ENCODE peak calls at places on chromosomes 13 and 19, in ten cellular contexts. One of them, this sample, is unnamed.

GRCh38 chr19:36417752-36418286 is 625 bp downstream of the ZFP82 start:
- DNase-seq in Calu3: no peak
- DNase-seq in transverse colon: no peak
- DNase-seq in MCF 10A: no peak
- DNase-seq in dorsolateral prefrontal cortex: no peak
- DNase-seq in astrocyte of the spinal cord: no peak
- DNase-seq in activated CD8-positive, alpha-beta memory T cell treated with anti-CD3 and anti-CD28 coated beads for 48 hours: no peak
- DNase-seq in CMK: no peak
- DNase-seq in hippocampal formation: no peak
- DNase-seq in activated CD8-positive, alpha-beta T cell treated with anti-CD3 and anti-CD28 coated beads for 36 hours: peak
- DNase-seq in this sample: no peak

GRCh38 chr19:51123381-51124186 is 1.1 kb upstream of the SIGLEC9 start:
- DNase-seq in activated CD8-positive, alpha-beta memory T cell treated with anti-CD3 and anti-CD28 coated beads for 48 hours: no peak
- DNase-seq in MCF 10A: no peak
- DNase-seq in dorsolateral prefrontal cortex: no peak
- DNase-seq in transverse colon: peak
- DNase-seq in astrocyte of the spinal cord: no peak
- DNase-seq in hippocampal formation: no peak
- DNase-seq in activated CD8-positive, alpha-beta T cell treated with anti-CD3 and anti-CD28 coated beads for 36 hours: peak
- DNase-seq in CMK: no peak
- DNase-seq in Calu3: no peak
- DNase-seq in this sample: no peak

GRCh38 chr19:48424694-48425219 is 21.0 kb upstream of the GRWD1 start:
- DNase-seq in Calu3: peak
- DNase-seq in transverse colon: no peak
- DNase-seq in activated CD8-positive, alpha-beta T cell treated with anti-CD3 and anti-CD28 coated beads for 36 hours: peak
- DNase-seq in MCF 10A: peak
- DNase-seq in astrocyte of the spinal cord: peak
- DNase-seq in hippocampal formation: no peak
- DNase-seq in CMK: no peak
- DNase-seq in dorsolateral prefrontal cortex: no peak
- DNase-seq in activated CD8-positive, alpha-beta memory T cell treated with anti-CD3 and anti-CD28 coated beads for 48 hours: no peak
- DNase-seq in this sample: no peak

GRCh38 chr19:44071824-44072542 is at the start of gene ZNF284:
- DNase-seq in astrocyte of the spinal cord: peak
- DNase-seq in transverse colon: peak
- DNase-seq in activated CD8-positive, alpha-beta T cell treated with anti-CD3 and anti-CD28 coated beads for 36 hours: peak
- DNase-seq in dorsolateral prefrontal cortex: peak
- DNase-seq in activated CD8-positive, alpha-beta memory T cell treated with anti-CD3 and anti-CD28 coated beads for 48 hours: peak
- DNase-seq in hippocampal formation: peak
- DNase-seq in Calu3: peak
- DNase-seq in CMK: peak
- DNase-seq in MCF 10A: peak
- DNase-seq in this sample: peak

GRCh38 chr13:30341815-30342570 is 34.6 kb upstream of the KATNAL1 start:
- DNase-seq in activated CD8-positive, alpha-beta memory T cell treated with anti-CD3 and anti-CD28 coated beads for 48 hours: no peak
- DNase-seq in MCF 10A: peak
- DNase-seq in transverse colon: peak
- DNase-seq in dorsolateral prefrontal cortex: peak
- DNase-seq in CMK: no peak
- DNase-seq in activated CD8-positive, alpha-beta T cell treated with anti-CD3 and anti-CD28 coated beads for 36 hours: no peak
- DNase-seq in hippocampal formation: peak
- DNase-seq in Calu3: peak
- DNase-seq in astrocyte of the spinal cord: peak
- DNase-seq in this sample: peak

GRCh38 chr13:24763596-24764275 is at the start of gene RNF17:
- DNase-seq in activated CD8-positive, alpha-beta memory T cell treated with anti-CD3 and anti-CD28 coated beads for 48 hours: no peak
- DNase-seq in transverse colon: no peak
- DNase-seq in Calu3: no peak
- DNase-seq in astrocyte of the spinal cord: no peak
- DNase-seq in CMK: no peak
- DNase-seq in dorsolateral prefrontal cortex: no peak
- DNase-seq in hippocampal formation: no peak
- DNase-seq in MCF 10A: no peak
- DNase-seq in activated CD8-positive, alpha-beta T cell treated with anti-CD3 and anti-CD28 coated beads for 36 hours: no peak
- DNase-seq in this sample: no peak

GRCh38 chr13:30824651-30825050 is 81.4 kb upstream of the MEDAG start:
- DNase-seq in hippocampal formation: no peak
- DNase-seq in dorsolateral prefrontal cortex: no peak
- DNase-seq in MCF 10A: no peak
- DNase-seq in CMK: no peak
- DNase-seq in activated CD8-positive, alpha-beta memory T cell treated with anti-CD3 and anti-CD28 coated beads for 48 hours: no peak
- DNase-seq in transverse colon: no peak
- DNase-seq in activated CD8-positive, alpha-beta T cell treated with anti-CD3 and anti-CD28 coated beads for 36 hours: no peak
- DNase-seq in Calu3: no peak
- DNase-seq in astrocyte of the spinal cord: no peak
- DNase-seq in this sample: no peak

GRCh38 chr19:46697142-46697960 is 19.6 kb downstream of the PRKD2 start:
- DNase-seq in transverse colon: peak
- DNase-seq in CMK: peak
- DNase-seq in MCF 10A: no peak
- DNase-seq in activated CD8-positive, alpha-beta memory T cell treated with anti-CD3 and anti-CD28 coated beads for 48 hours: no peak
- DNase-seq in hippocampal formation: peak
- DNase-seq in dorsolateral prefrontal cortex: peak
- DNase-seq in activated CD8-positive, alpha-beta T cell treated with anti-CD3 and anti-CD28 coated beads for 36 hours: peak
- DNase-seq in Calu3: no peak
- DNase-seq in astrocyte of the spinal cord: peak
- DNase-seq in this sample: peak

GRCh38 chr19:49335784-49336481 is 727 bp downstream of the CD37 start:
- DNase-seq in activated CD8-positive, alpha-beta T cell treated with anti-CD3 and anti-CD28 coated beads for 36 hours: peak
- DNase-seq in hippocampal formation: no peak
- DNase-seq in CMK: no peak
- DNase-seq in dorsolateral prefrontal cortex: no peak
- DNase-seq in activated CD8-positive, alpha-beta memory T cell treated with anti-CD3 and anti-CD28 coated beads for 48 hours: no peak
- DNase-seq in Calu3: no peak
- DNase-seq in transverse colon: no peak
- DNase-seq in astrocyte of the spinal cord: no peak
- DNase-seq in MCF 10A: no peak
- DNase-seq in this sample: no peak

This sample was measured in frontal cortex.